ENCODE peak calls at places on chromosomes 16 and 17, in seven cellular contexts. J is neural progenitor cell; H is esophagus muscularis mucosa; O is fibroblast of lung; F is effector memory CD4-positive, alpha-beta T cell; U is HCT116; L is suprapubic skin. E is an unnamed sample.

GRCh38 chr17:63984206-63984605 is 11.5 kb upstream of the SCN4A start:
- DNase-seq in H (no peak), U (no peak), J (no peak), L (no peak), O (peak; percentile 63), F (no peak), E (no peak)

GRCh38 chr17:21089145-21089544 is 37.6 kb upstream of the DHRS7B start:
- DNase-seq in H (no peak), L (no peak), F (no peak), O (peak; percentile 16), U (no peak), J (no peak), E (no peak)

GRCh38 chr17:36182176-36183000 is 6.0 kb upstream of the TBC1D3B start:
- DNase-seq in U (no peak), O (peak; percentile 16), L (no peak), J (peak; percentile 72), F (no peak), H (no peak), E (no peak)

GRCh38 chr16:89550421-89550988 is 10.0 kb upstream of the RPL13 start:
- DNase-seq in U (no peak), H (no peak), F (no peak), O (no peak), L (no peak), J (no peak), E (no peak)

GRCh38 chr17:16417896-16418683 is 2.7 kb downstream of the TRPV2 start:
- DNase-seq in O (peak; percentile 64), J (no peak), F (no peak), U (no peak), L (no peak), H (no peak), E (no peak)

GRCh38 chr17:40303009-40303657 is 5.8 kb upstream of the RARA start:
- DNase-seq in F (no peak), U (peak; percentile 35), H (no peak), L (peak; percentile 44), O (peak; percentile 59), J (peak; percentile 63), E (peak; percentile 70)

GRCh38 chr16:81026429-81026828 is 9.2 kb upstream of the ATMIN start:
- DNase-seq in L (no peak), U (no peak), F (no peak), O (no peak), H (no peak), J (no peak), E (no peak)

GRCh38 chr17:39744075-39744835 is 6.5 kb downstream of the GRB7 start:
- DNase-seq in L (no peak), H (no peak), F (no peak), J (no peak), O (no peak), U (no peak), E (no peak)

GRCh38 chr16:50259334-50260205 is 6.8 kb upstream of the ADCY7 start:
- DNase-seq in O (peak; percentile 47), J (peak; percentile 71), L (peak; percentile 88), U (no peak), F (no peak), H (no peak), E (no peak)

GRCh38 chr16:77212736-77213541 is 13.7 kb downstream of the SYCE1L start:
- DNase-seq in F (peak; percentile 53), L (peak; percentile 83), H (no peak), O (peak; percentile 42), U (no peak), J (peak; percentile 74), E (peak; percentile 81)

GRCh38 chr17:43406676-43407645 is 8.2 kb downstream of the ARL4D start:
- DNase-seq in H (no peak), F (no peak), J (no peak), O (peak; percentile 82), U (no peak), L (no peak), E (no peak)

GRCh38 chr16:82011199-82011641 is at the start of gene SDR42E1:
- DNase-seq in J (no peak), O (peak; percentile 10), F (peak; percentile 35), H (no peak), L (no peak), U (peak; percentile 91), E (peak; percentile 80)

GRCh38 chr17:79732804-79733691 is 2.3 kb downstream of the ENPP7 start:
- DNase-seq in U (no peak), H (no peak), J (no peak), O (no peak), L (no peak), F (peak; percentile 12), E (no peak)

GRCh38 chr16:56643080-56643778 is 4.8 kb downstream of the MT1A start:
- DNase-seq in O (peak; percentile 51), F (peak; percentile 59), H (no peak), U (peak; percentile 78), L (peak; percentile 88), J (peak; percentile 59), E (peak; percentile 63)

GRCh38 chr17:57136355-57136754 is 51.3 kb downstream of the AKAP1 start:
- DNase-seq in O (no peak), U (no peak), J (peak; percentile 18), F (no peak), L (no peak), H (no peak), E (no peak)

GRCh38 chr17:34974794-34975428 is 5.4 kb upstream of the LIG3 start:
- DNase-seq in F (no peak), O (no peak), L (no peak), H (peak; percentile 45), U (no peak), J (no peak), E (no peak)

GRCh38 chr17:50647187-50647586 is 12.5 kb downstream of the ABCC3 start:
- DNase-seq in H (no peak), J (no peak), L (no peak), O (no peak), F (no peak), U (no peak), E (no peak)

GRCh38 chr16:67116388-67117311 is 6.9 kb downstream of the PHAF1 start:
- DNase-seq in H (no peak), U (no peak), F (no peak), L (no peak), O (no peak), J (no peak), E (no peak)

GRCh38 chr16:9489823-9490467 is 398.5 kb downstream of the HAPSTR1 start:
- DNase-seq in L (no peak), O (no peak), F (no peak), U (no peak), H (no peak), J (peak; percentile 51), E (no peak)

GRCh38 chr17:57651451-57651850 is 93.6 kb downstream of the CCDC182 start:
- DNase-seq in J (no peak), U (no peak), F (no peak), L (no peak), H (no peak), O (no peak), E (no peak)

GRCh38 chr17:80265205-80266068 is 4.8 kb downstream of the RNF213 start:
- DNase-seq in J (no peak), H (no peak), O (peak; percentile 50), F (peak; percentile 48), U (no peak), L (no peak), E (peak; percentile 22)

GRCh38 chr17:44971776-44972483 is 3.8 kb upstream of the C1QL1 start:
- DNase-seq in H (no peak), U (no peak), F (no peak), O (peak; percentile 81), L (no peak), J (no peak), E (no peak)

GRCh38 chr17:58516644-58517377 is 2.4 kb upstream of the MTMR4 start:
- DNase-seq in F (no peak), L (no peak), O (no peak), J (no peak), U (no peak), H (no peak), E (no peak)

GRCh38 chr17:51152766-51153209 is 571 bp upstream of the NME1 start:
- DNase-seq in U (no peak), F (no peak), J (no peak), H (no peak), O (peak; percentile 42), L (no peak), E (no peak)

GRCh38 chr17:37309051-37309450 is 66.7 kb upstream of the C17orf78 start:
- DNase-seq in H (no peak), F (no peak), J (no peak), O (no peak), L (no peak), U (no peak), E (no peak)

DNA sequence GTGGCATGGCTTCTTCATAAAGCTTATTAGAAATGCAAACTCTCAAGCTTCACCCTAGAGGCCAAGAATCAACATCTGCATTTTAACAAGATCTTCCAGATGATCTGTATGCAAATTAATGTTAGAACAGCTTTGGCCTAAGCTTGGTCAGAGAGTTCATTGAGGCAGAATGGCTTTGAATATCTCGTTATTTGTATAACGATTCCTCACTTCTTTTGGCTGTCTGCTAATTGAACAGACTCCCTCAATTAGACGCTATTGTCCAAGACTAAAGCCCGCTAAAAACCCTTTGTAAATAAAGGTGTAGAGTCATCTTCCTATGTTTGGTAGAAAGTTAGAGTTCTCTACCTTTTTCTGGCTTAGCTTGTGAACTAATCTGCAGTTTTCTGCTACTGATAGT is 1453.7 kb downstream of the CDH8 start:
- DNase-seq in F (no peak), O (no peak), U (no peak), H (no peak), J (peak; percentile 58), L (no peak), E (no peak)
- H3K9me3 ChIP-seq in F (no peaks in the 10 kb centered on the region), O (no peaks in the 10 kb centered on the region), U (peaks cover 19% of the 10 kb centered on the region), H (no peaks in the 10 kb centered on the region), J (no peaks in the 10 kb centered on the region), L (no peaks in the 10 kb centered on the region), E (no peaks in the 10 kb centered on the region)

GRCh38 chr17:2487306-2487705 is 24.4 kb downstream of the METTL16 start:
- DNase-seq in O (no peak), L (no peak), J (no peak), H (no peak), U (no peak), F (no peak), E (no peak)
- H3K4me1 ChIP-seq in O (no peaks in the 10 kb centered on the region), L (peaks cover 31% of the 10 kb centered on the region), J (peaks cover 23% of the 10 kb centered on the region), H (peaks cover 34% of the 10 kb centered on the region), U (peaks cover 9% of the 10 kb centered on the region), F (peaks cover 7% of the 10 kb centered on the region), E (peaks cover 9% of the 10 kb centered on the region)

GRCh38 chr16:59826767-59827166 is 1092.7 kb upstream of the GOT2 start:
- DNase-seq in H (no peak), U (no peak), L (no peak), O (no peak), J (no peak), F (no peak), E (no peak)
- H3K9me3 ChIP-seq in H (no peaks in the 10 kb centered on the region), U (peaks cover 5% of the 10 kb centered on the region), L (no peaks in the 10 kb centered on the region), O (no peaks in the 10 kb centered on the region), J (no peaks in the 10 kb centered on the region), F (no peaks in the 10 kb centered on the region), E (no peaks in the 10 kb centered on the region)

DNA sequence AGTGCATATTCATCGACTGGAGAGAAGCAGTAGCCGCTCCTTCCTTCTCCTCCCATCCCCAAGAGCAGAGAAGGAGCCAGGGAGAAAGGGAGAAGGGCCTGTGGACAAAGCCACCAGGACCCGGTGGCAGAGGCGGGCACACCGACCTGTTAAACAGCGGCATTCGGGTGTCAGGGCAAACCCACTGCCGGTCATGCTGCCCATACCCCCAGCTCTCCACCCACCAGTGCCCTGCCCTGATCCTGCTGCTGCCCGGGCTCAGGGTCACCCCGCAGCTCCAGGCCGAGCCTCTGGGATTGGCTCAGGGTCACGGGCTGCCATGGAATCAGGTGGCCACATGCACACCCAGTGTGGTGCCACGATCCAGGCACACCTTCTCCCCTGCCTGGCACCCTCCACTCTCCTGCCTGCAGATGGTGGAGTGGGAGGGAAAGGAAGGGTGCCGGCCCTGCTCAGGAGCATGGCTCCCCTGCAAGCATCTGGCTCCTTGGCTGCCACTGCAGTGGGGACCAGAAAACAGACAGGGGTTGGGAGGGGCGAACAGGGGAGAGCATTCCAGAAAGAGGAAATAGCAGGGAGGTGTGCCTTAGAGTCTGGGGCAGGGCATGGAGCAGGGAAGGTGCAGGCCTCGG is 18.3 kb upstream of the RASD1 start:
- DNase-seq in L (no peak), O (no peak), U (no peak), F (no peak), J (no peak), H (no peak), E (no peak)
- H3K4me1 ChIP-seq in L (peaks cover 17% of the 10 kb centered on the region), O (peaks cover 4% of the 10 kb centered on the region), U (peaks cover 5% of the 10 kb centered on the region), F (no peaks in the 10 kb centered on the region), J (peaks cover 8% of the 10 kb centered on the region), H (no peaks in the 10 kb centered on the region), E (no peaks in the 10 kb centered on the region)

E was measured in naive thymus-derived CD4-positive, alpha-beta T cell.